ENCODE peak calls at places on chromosomes 7 and 10, in seven cellular contexts. Y is IMR-90, I is H9, V is mesenchymal stem cell, Q is mesendoderm, U is neuronal stem cell, W is trophoblast cell. K is an unnamed sample.

GRCh38 chr10:43623351-43623750 is 17.1 kb downstream of the ZNF485 start:
- DNase-seq in Y (peak; percentile 13), I (no peak), V (peak; percentile 18), Q (no peak), U (no peak), W (peak; percentile 23), K (no peak)

GRCh38 chr10:53808677-53809076 is 992.4 kb downstream of the PCDH15 start:
- DNase-seq in Y (no peak), I (peak; percentile 30), V (no peak), Q (peak; percentile 75), U (no peak), W (no peak), K (no peak)

GRCh38 chr7:139647812-139648616 is 124.5 kb downstream of the CLEC2L start:
- DNase-seq in Y (peak; percentile 39), I (no peak), V (peak; percentile 34), Q (peak; percentile 56), U (no peak), W (no peak), K (no peak)

GRCh38 chr10:92699518-92700272 is 9.9 kb downstream of the HHEX start:
- DNase-seq in Y (peak; percentile 42), I (peak; percentile 71), V (peak; percentile 68), Q (peak; percentile 78), U (peak; percentile 6), W (peak; percentile 17), K (no peak)

GRCh38 chr7:40192036-40192435 is 57.2 kb downstream of the SUGCT start:
- DNase-seq in Y (peak; percentile 83), I (no peak), V (peak; percentile 27), Q (no peak), U (no peak), W (no peak), K (no peak)

GRCh38 chr10:123069271-123069670 is 60.5 kb downstream of the ACADSB start:
- DNase-seq in Y (no peak), I (no peak), V (no peak), Q (no peak), U (peak; percentile 9), W (no peak), K (no peak)

GRCh38 chr10:77608281-77608680 is 29.3 kb downstream of the KCNMA1 start:
- DNase-seq in Y (no peak), I (no peak), V (no peak), Q (no peak), U (no peak), W (no peak), K (no peak)

GRCh38 chr7:77426521-77427051 is 10.4 kb upstream of the GSAP start:
- DNase-seq in Y (peak; percentile 63), I (no peak), V (peak; percentile 74), Q (peak; percentile 92), U (peak; percentile 37), W (peak; percentile 95), K (no peak)

GRCh38 chr10:52232561-52233350 is 81.3 kb upstream of the DKK1 start:
- DNase-seq in Y (no peak), I (no peak), V (peak; percentile 18), Q (no peak), U (no peak), W (no peak), K (no peak)

GRCh38 chr7:94368371-94368791 is 26.3 kb upstream of the COL1A2 start:
- DNase-seq in Y (peak; percentile 90), I (no peak), V (peak; percentile 76), Q (no peak), U (no peak), W (no peak), K (no peak)

GRCh38 chr10:132064082-132064755 is 1.5 kb upstream of the JAKMIP3 start:
- DNase-seq in Y (no peak), I (no peak), V (no peak), Q (no peak), U (no peak), W (no peak), K (no peak)

GRCh38 chr7:32390210-32390609 is 100.0 kb downstream of the LSM5 start:
- DNase-seq in Y (no peak), I (peak; percentile 33), V (no peak), Q (peak; percentile 27), U (no peak), W (no peak), K (no peak)

GRCh38 chr7:875476-876076 is 778 bp upstream of the GET4 start:
- DNase-seq in Y (no peak), I (no peak), V (no peak), Q (no peak), U (no peak), W (no peak), K (no peak)

GRCh38 chr7:103076767-103077166 is 1.8 kb downstream of the ARMC10 start:
- DNase-seq in Y (no peak), I (no peak), V (no peak), Q (no peak), U (no peak), W (no peak), K (no peak)

GRCh38 chr7:144777005-144777814 is 58.6 kb downstream of the TPK1 start:
- DNase-seq in Y (no peak), I (no peak), V (no peak), Q (no peak), U (no peak), W (peak; percentile 70), K (no peak)

GRCh38 chr7:141455686-141456085 is 95.5 kb upstream of the AGK start:
- DNase-seq in Y (no peak), I (no peak), V (no peak), Q (no peak), U (no peak), W (no peak), K (no peak)

DNA sequence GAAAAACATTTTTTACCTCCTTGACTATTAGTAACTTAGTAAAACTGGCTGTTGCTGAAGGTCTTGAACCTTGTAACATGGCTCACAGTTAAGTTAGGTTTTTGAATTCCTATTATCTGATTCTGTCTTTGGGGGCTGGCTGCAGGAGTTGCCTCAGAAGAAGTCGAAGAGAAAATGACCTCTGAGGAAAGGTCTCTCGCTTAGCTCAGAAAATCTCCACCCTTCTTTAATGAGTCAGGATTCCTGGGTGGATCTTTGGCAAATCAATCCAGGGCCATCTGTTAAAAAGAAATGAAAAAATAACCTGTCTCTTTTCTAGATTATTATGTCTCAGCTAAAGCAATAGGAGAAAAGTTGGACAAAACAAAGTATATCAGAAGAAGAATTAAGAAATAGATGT is 267.8 kb upstream of the SEMA3C start:
- DNase-seq in Y (peak; percentile 24), I (no peak), V (no peak), Q (no peak), U (no peak), W (no peak), K (no peak)
- H2AK5ac ChIP-seq in Y (no peak overlapping the region), I (no peak overlapping the region), V (no peak overlapping the region), Q (no peak overlapping the region), U (no peak overlapping the region), W (no peak overlapping the region), K (no peak overlapping the region)

GRCh38 chr10:18968196-18968595 is 80.4 kb upstream of the MALRD1 start:
- DNase-seq in Y (no peak), I (no peak), V (no peak), Q (no peak), U (no peak), W (no peak), K (no peak)
- H2AK5ac ChIP-seq in Y (no peak overlapping the region), I (no peak overlapping the region), V (no peak overlapping the region), Q (no peak overlapping the region), U (no peak overlapping the region), W (no peak overlapping the region), K (no peak overlapping the region)

GRCh38 chr7:52080493-52080892 is 763.9 kb upstream of the COBL start:
- DNase-seq in Y (no peak), I (no peak), V (peak; percentile 2), Q (no peak), U (no peak), W (no peak), K (no peak)
- H2AK5ac ChIP-seq in Y (no peak overlapping the region), I (no peak overlapping the region), V (no peak overlapping the region), Q (no peak overlapping the region), U (no peak overlapping the region), W (no peak overlapping the region), K (no peak overlapping the region)

GRCh38 chr10:47028466-47028865 is 117.2 kb downstream of the PTPN20 start:
- DNase-seq in Y (no peak), I (peak; percentile 19), V (no peak), Q (no peak), U (no peak), W (no peak), K (peak; percentile 28)

GRCh38 chr10:47027812-47028260 is 116.6 kb downstream of the PTPN20 start:
- DNase-seq in Y (no peak), I (peak; percentile 15), V (no peak), Q (no peak), U (no peak), W (no peak), K (no peak)

GRCh38 chr10:47030191-47030698 is 119.0 kb downstream of the PTPN20 start:
- DNase-seq in Y (no peak), I (peak; percentile 10), V (no peak), Q (no peak), U (no peak), W (no peak), K (peak; percentile 24)

GRCh38 chr10:47031251-47031952 is 120.2 kb downstream of the PTPN20 start:
- DNase-seq in Y (no peak), I (peak; percentile 47), V (no peak), Q (peak; percentile 67), U (no peak), W (peak; percentile 6), K (peak; percentile 45)

DNA sequence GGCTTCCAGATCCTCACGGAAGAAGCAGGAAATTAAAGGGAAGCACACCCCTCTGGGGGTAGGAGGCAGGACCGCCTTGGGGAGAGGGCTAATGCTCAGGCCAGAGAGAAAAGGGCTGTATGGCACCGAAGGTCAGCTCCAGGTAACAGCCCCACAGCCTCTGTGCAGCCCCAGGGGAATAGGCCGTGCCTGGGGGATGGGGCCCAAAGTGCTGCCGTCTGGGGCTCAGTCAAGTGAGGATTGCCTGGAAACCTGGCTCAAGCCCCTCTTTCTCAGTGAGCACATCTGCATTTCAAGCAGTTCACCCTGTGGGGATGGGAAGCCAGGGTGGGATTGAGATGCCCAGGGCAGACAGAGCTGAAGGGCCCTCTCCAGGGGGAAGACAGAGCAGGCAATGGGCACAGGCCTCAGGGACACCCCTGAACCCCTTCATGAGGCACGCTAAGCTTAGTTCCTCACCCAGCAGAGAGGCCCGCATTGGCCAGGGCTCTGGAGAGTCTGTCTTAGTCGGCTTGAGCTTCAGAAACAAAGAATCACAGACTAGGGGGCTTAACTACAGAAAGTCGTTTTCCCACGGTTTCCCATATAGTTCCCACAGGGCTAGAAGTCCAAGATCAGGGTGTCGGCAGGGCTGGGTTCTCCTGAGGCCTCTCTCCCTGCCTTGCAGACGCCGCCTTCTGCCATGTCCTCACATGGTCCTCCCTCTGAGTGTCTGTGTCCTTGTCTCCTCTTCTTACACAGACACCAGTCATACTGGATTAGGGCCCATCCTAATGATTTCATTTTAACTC is 118.1 kb downstream of the PTPN20 start:
- DNase-seq in Y (no peak), I (peak; percentile 14), V (no peak), Q (no peak), U (no peak), W (no peak), K (peak; percentile 40)
- H2AK5ac ChIP-seq in Y (no peak overlapping the region), I (no peak overlapping the region), V (no peak overlapping the region), Q (no peak overlapping the region), U (no peak overlapping the region), W (no peak overlapping the region), K (no peak overlapping the region)